ENCODE peak calls at places on chromosomes 6 and 20, in eight cellular contexts. One of them, this sample, is unnamed.

GRCh38 chr6:111789593-111789992 is 83.7 kb downstream of the FYN start:
- DNase-seq in amygdala: no peak
- DNase-seq in DMS79: no peak
- DNase-seq in Panc1: no peak
- DNase-seq in D721Med: no peak
- DNase-seq in type B pancreatic cell: no peak
- DNase-seq in MCF 10A: no peak
- DNase-seq in stimulated activated CD4-positive, alpha-beta T cell treated with anti-CD3 and anti-CD28 coated beads, Interleukin-15, amount 100 ng/mL, for 1 hour: no peak
- DNase-seq in this sample: peak; percentile 54

GRCh38 chr20:46837083-46837482 is 57.6 kb upstream of the EYA2 start:
- DNase-seq in amygdala: no peak
- DNase-seq in DMS79: no peak
- DNase-seq in Panc1: no peak
- DNase-seq in D721Med: no peak
- DNase-seq in type B pancreatic cell: no peak
- DNase-seq in MCF 10A: no peak
- DNase-seq in stimulated activated CD4-positive, alpha-beta T cell treated with anti-CD3 and anti-CD28 coated beads, Interleukin-15, amount 100 ng/mL, for 1 hour: no peak
- DNase-seq in this sample: no peak

GRCh38 chr6:17622144-17622543 is 22.0 kb downstream of the FAM8A1 start:
- DNase-seq in amygdala: no peak
- DNase-seq in DMS79: no peak
- DNase-seq in Panc1: no peak
- DNase-seq in D721Med: no peak
- DNase-seq in type B pancreatic cell: no peak
- DNase-seq in MCF 10A: no peak
- DNase-seq in stimulated activated CD4-positive, alpha-beta T cell treated with anti-CD3 and anti-CD28 coated beads, Interleukin-15, amount 100 ng/mL, for 1 hour: no peak
- DNase-seq in this sample: no peak

GRCh38 chr20:34268851-34269668 is 27.8 kb downstream of the ASIP start:
- DNase-seq in amygdala: peak; percentile 31
- DNase-seq in DMS79: no peak
- DNase-seq in Panc1: no peak
- DNase-seq in D721Med: no peak
- DNase-seq in type B pancreatic cell: no peak
- DNase-seq in MCF 10A: no peak
- DNase-seq in stimulated activated CD4-positive, alpha-beta T cell treated with anti-CD3 and anti-CD28 coated beads, Interleukin-15, amount 100 ng/mL, for 1 hour: peak; percentile 3
- DNase-seq in this sample: peak; percentile 37

GRCh38 chr20:25058051-25058796 is at the start of gene ACSS1:
- DNase-seq in amygdala: peak; percentile 80
- DNase-seq in DMS79: peak; percentile 3
- DNase-seq in Panc1: no peak
- DNase-seq in D721Med: no peak
- DNase-seq in type B pancreatic cell: no peak
- DNase-seq in MCF 10A: no peak
- DNase-seq in stimulated activated CD4-positive, alpha-beta T cell treated with anti-CD3 and anti-CD28 coated beads, Interleukin-15, amount 100 ng/mL, for 1 hour: peak; percentile 55
- DNase-seq in this sample: peak; percentile 23

GRCh38 chr6:17910178-17910577 is 77.3 kb downstream of the KIF13A start:
- DNase-seq in amygdala: no peak
- DNase-seq in DMS79: no peak
- DNase-seq in Panc1: no peak
- DNase-seq in D721Med: no peak
- DNase-seq in type B pancreatic cell: no peak
- DNase-seq in MCF 10A: no peak
- DNase-seq in stimulated activated CD4-positive, alpha-beta T cell treated with anti-CD3 and anti-CD28 coated beads, Interleukin-15, amount 100 ng/mL, for 1 hour: no peak
- DNase-seq in this sample: no peak

GRCh38 chr6:43081043-43081442 is 4.9 kb downstream of the PTK7 start:
- DNase-seq in amygdala: no peak
- DNase-seq in DMS79: no peak
- DNase-seq in Panc1: no peak
- DNase-seq in D721Med: no peak
- DNase-seq in type B pancreatic cell: no peak
- DNase-seq in MCF 10A: no peak
- DNase-seq in stimulated activated CD4-positive, alpha-beta T cell treated with anti-CD3 and anti-CD28 coated beads, Interleukin-15, amount 100 ng/mL, for 1 hour: no peak
- DNase-seq in this sample: no peak

GRCh38 chr6:126721581-126722145 is 381.7 kb downstream of the CENPW start:
- DNase-seq in amygdala: no peak
- DNase-seq in DMS79: no peak
- DNase-seq in Panc1: peak; percentile 32
- DNase-seq in D721Med: no peak
- DNase-seq in type B pancreatic cell: no peak
- DNase-seq in MCF 10A: peak; percentile 31
- DNase-seq in stimulated activated CD4-positive, alpha-beta T cell treated with anti-CD3 and anti-CD28 coated beads, Interleukin-15, amount 100 ng/mL, for 1 hour: no peak
- DNase-seq in this sample: peak; percentile 79

GRCh38 chr6:77463308-77463880 is at the start of gene HTR1B:
- DNase-seq in amygdala: no peak
- DNase-seq in DMS79: no peak
- DNase-seq in Panc1: no peak
- DNase-seq in D721Med: no peak
- DNase-seq in type B pancreatic cell: no peak
- DNase-seq in MCF 10A: no peak
- DNase-seq in stimulated activated CD4-positive, alpha-beta T cell treated with anti-CD3 and anti-CD28 coated beads, Interleukin-15, amount 100 ng/mL, for 1 hour: no peak
- DNase-seq in this sample: peak; percentile 51

GRCh38 chr20:62922451-62922921 is 3.8 kb downstream of the DIDO1 start:
- DNase-seq in amygdala: no peak
- DNase-seq in DMS79: no peak
- DNase-seq in Panc1: no peak
- DNase-seq in D721Med: no peak
- DNase-seq in type B pancreatic cell: no peak
- DNase-seq in MCF 10A: no peak
- DNase-seq in stimulated activated CD4-positive, alpha-beta T cell treated with anti-CD3 and anti-CD28 coated beads, Interleukin-15, amount 100 ng/mL, for 1 hour: no peak
- DNase-seq in this sample: no peak

GRCh38 chr6:79543411-79543810 is 6.2 kb upstream of the LCA5 start:
- DNase-seq in amygdala: no peak
- DNase-seq in DMS79: no peak
- DNase-seq in Panc1: no peak
- DNase-seq in D721Med: no peak
- DNase-seq in type B pancreatic cell: no peak
- DNase-seq in MCF 10A: no peak
- DNase-seq in stimulated activated CD4-positive, alpha-beta T cell treated with anti-CD3 and anti-CD28 coated beads, Interleukin-15, amount 100 ng/mL, for 1 hour: no peak
- DNase-seq in this sample: no peak

GRCh38 chr6:14550817-14551216 is 433.2 kb downstream of the CD83 start:
- DNase-seq in amygdala: no peak
- DNase-seq in DMS79: no peak
- DNase-seq in Panc1: no peak
- DNase-seq in D721Med: no peak
- DNase-seq in type B pancreatic cell: no peak
- DNase-seq in MCF 10A: no peak
- DNase-seq in stimulated activated CD4-positive, alpha-beta T cell treated with anti-CD3 and anti-CD28 coated beads, Interleukin-15, amount 100 ng/mL, for 1 hour: no peak
- DNase-seq in this sample: peak; percentile 14

GRCh38 chr20:32110173-32110704 is 725 bp downstream of the TM9SF4 start:
- DNase-seq in amygdala: no peak
- DNase-seq in DMS79: no peak
- DNase-seq in Panc1: no peak
- DNase-seq in D721Med: no peak
- DNase-seq in type B pancreatic cell: no peak
- DNase-seq in MCF 10A: no peak
- DNase-seq in stimulated activated CD4-positive, alpha-beta T cell treated with anti-CD3 and anti-CD28 coated beads, Interleukin-15, amount 100 ng/mL, for 1 hour: no peak
- DNase-seq in this sample: no peak

GRCh38 chr6:340181-340955 is 48.1 kb downstream of the DUSP22 start:
- DNase-seq in amygdala: no peak
- DNase-seq in DMS79: no peak
- DNase-seq in Panc1: no peak
- DNase-seq in D721Med: no peak
- DNase-seq in type B pancreatic cell: no peak
- DNase-seq in MCF 10A: no peak
- DNase-seq in stimulated activated CD4-positive, alpha-beta T cell treated with anti-CD3 and anti-CD28 coated beads, Interleukin-15, amount 100 ng/mL, for 1 hour: no peak
- DNase-seq in this sample: no peak

GRCh38 chr6:102356170-102356569 is 962.7 kb downstream of the GRIK2 start:
- DNase-seq in amygdala: no peak
- DNase-seq in DMS79: no peak
- DNase-seq in Panc1: no peak
- DNase-seq in D721Med: no peak
- DNase-seq in type B pancreatic cell: no peak
- DNase-seq in MCF 10A: no peak
- DNase-seq in stimulated activated CD4-positive, alpha-beta T cell treated with anti-CD3 and anti-CD28 coated beads, Interleukin-15, amount 100 ng/mL, for 1 hour: no peak
- DNase-seq in this sample: no peak

GRCh38 chr6:160030103-160030502 is 61.2 kb downstream of the IGF2R start:
- DNase-seq in amygdala: peak; percentile 68
- DNase-seq in DMS79: peak; percentile 94
- DNase-seq in Panc1: no peak
- DNase-seq in D721Med: no peak
- DNase-seq in type B pancreatic cell: no peak
- DNase-seq in MCF 10A: peak; percentile 92
- DNase-seq in stimulated activated CD4-positive, alpha-beta T cell treated with anti-CD3 and anti-CD28 coated beads, Interleukin-15, amount 100 ng/mL, for 1 hour: no peak
- DNase-seq in this sample: peak; percentile 97

GRCh38 chr6:134295953-134296553 is 21.9 kb downstream of the SGK1 start:
- DNase-seq in amygdala: no peak
- DNase-seq in DMS79: no peak
- DNase-seq in Panc1: peak; percentile 45
- DNase-seq in D721Med: no peak
- DNase-seq in type B pancreatic cell: no peak
- DNase-seq in MCF 10A: peak; percentile 87
- DNase-seq in stimulated activated CD4-positive, alpha-beta T cell treated with anti-CD3 and anti-CD28 coated beads, Interleukin-15, amount 100 ng/mL, for 1 hour: no peak
- DNase-seq in this sample: peak; percentile 97

GRCh38 chr20:14986026-14986655 is 648.7 kb upstream of the FLRT3 start:
- DNase-seq in amygdala: no peak
- DNase-seq in DMS79: no peak
- DNase-seq in Panc1: no peak
- DNase-seq in D721Med: no peak
- DNase-seq in type B pancreatic cell: no peak
- DNase-seq in MCF 10A: no peak
- DNase-seq in stimulated activated CD4-positive, alpha-beta T cell treated with anti-CD3 and anti-CD28 coated beads, Interleukin-15, amount 100 ng/mL, for 1 hour: no peak
- DNase-seq in this sample: no peak

GRCh38 chr6:34792605-34793500 is 970 bp downstream of the BLTP3A start:
- DNase-seq in amygdala: no peak
- DNase-seq in DMS79: no peak
- DNase-seq in Panc1: no peak
- DNase-seq in D721Med: no peak
- DNase-seq in type B pancreatic cell: no peak
- DNase-seq in MCF 10A: peak; percentile 80
- DNase-seq in stimulated activated CD4-positive, alpha-beta T cell treated with anti-CD3 and anti-CD28 coated beads, Interleukin-15, amount 100 ng/mL, for 1 hour: no peak
- DNase-seq in this sample: peak; percentile 79

GRCh38 chr20:25055711-25056492 is 2.0 kb downstream of the ACSS1 start:
- DNase-seq in amygdala: no peak
- DNase-seq in DMS79: peak; percentile 3
- DNase-seq in Panc1: no peak
- DNase-seq in D721Med: no peak
- DNase-seq in type B pancreatic cell: no peak
- DNase-seq in MCF 10A: no peak
- DNase-seq in stimulated activated CD4-positive, alpha-beta T cell treated with anti-CD3 and anti-CD28 coated beads, Interleukin-15, amount 100 ng/mL, for 1 hour: no peak
- DNase-seq in this sample: peak; percentile 39

GRCh38 chr6:168293641-168294530 is 25.7 kb downstream of the DACT2 start:
- DNase-seq in amygdala: no peak
- DNase-seq in DMS79: no peak
- DNase-seq in Panc1: no peak
- DNase-seq in D721Med: no peak
- DNase-seq in type B pancreatic cell: no peak
- DNase-seq in MCF 10A: no peak
- DNase-seq in stimulated activated CD4-positive, alpha-beta T cell treated with anti-CD3 and anti-CD28 coated beads, Interleukin-15, amount 100 ng/mL, for 1 hour: no peak
- DNase-seq in this sample: no peak

GRCh38 chr6:5706094-5707033 is 300.4 kb downstream of the NRN1 start:
- DNase-seq in amygdala: no peak
- DNase-seq in DMS79: no peak
- DNase-seq in Panc1: no peak
- DNase-seq in D721Med: no peak
- DNase-seq in type B pancreatic cell: no peak
- DNase-seq in MCF 10A: no peak
- DNase-seq in stimulated activated CD4-positive, alpha-beta T cell treated with anti-CD3 and anti-CD28 coated beads, Interleukin-15, amount 100 ng/mL, for 1 hour: no peak
- DNase-seq in this sample: peak; percentile 12

GRCh38 chr6:119073307-119074051 is 5.0 kb downstream of the FAM184A start:
- DNase-seq in amygdala: no peak
- DNase-seq in DMS79: no peak
- DNase-seq in Panc1: no peak
- DNase-seq in D721Med: no peak
- DNase-seq in type B pancreatic cell: no peak
- DNase-seq in MCF 10A: no peak
- DNase-seq in stimulated activated CD4-positive, alpha-beta T cell treated with anti-CD3 and anti-CD28 coated beads, Interleukin-15, amount 100 ng/mL, for 1 hour: no peak
- DNase-seq in this sample: no peak

GRCh38 chr6:147782302-147782701 is 273.8 kb downstream of the SAMD5 start:
- DNase-seq in amygdala: no peak
- DNase-seq in DMS79: no peak
- DNase-seq in Panc1: no peak
- DNase-seq in D721Med: peak; percentile 27
- DNase-seq in type B pancreatic cell: no peak
- DNase-seq in MCF 10A: peak; percentile 6
- DNase-seq in stimulated activated CD4-positive, alpha-beta T cell treated with anti-CD3 and anti-CD28 coated beads, Interleukin-15, amount 100 ng/mL, for 1 hour: no peak
- DNase-seq in this sample: peak; percentile 2

GRCh38 chr6:69795469-69796080 is 1.2 kb downstream of the LMBRD1 start:
- DNase-seq in amygdala: no peak
- DNase-seq in DMS79: no peak
- DNase-seq in Panc1: no peak
- DNase-seq in D721Med: no peak
- DNase-seq in type B pancreatic cell: no peak
- DNase-seq in MCF 10A: no peak
- DNase-seq in stimulated activated CD4-positive, alpha-beta T cell treated with anti-CD3 and anti-CD28 coated beads, Interleukin-15, amount 100 ng/mL, for 1 hour: no peak
- DNase-seq in this sample: no peak

GRCh38 chr6:10404107-10404798 is 10.6 kb downstream of the TFAP2A start:
- DNase-seq in amygdala: peak; percentile 90
- DNase-seq in DMS79: peak; percentile 81
- DNase-seq in Panc1: no peak
- DNase-seq in D721Med: peak; percentile 53
- DNase-seq in type B pancreatic cell: peak; percentile 97
- DNase-seq in MCF 10A: peak; percentile 97
- DNase-seq in stimulated activated CD4-positive, alpha-beta T cell treated with anti-CD3 and anti-CD28 coated beads, Interleukin-15, amount 100 ng/mL, for 1 hour: peak; percentile 74
- DNase-seq in this sample: peak; percentile 99

GRCh38 chr20:18056174-18057105 is 1.3 kb downstream of the OVOL2 start:
- DNase-seq in amygdala: no peak
- DNase-seq in DMS79: no peak
- DNase-seq in Panc1: no peak
- DNase-seq in D721Med: no peak
- DNase-seq in type B pancreatic cell: no peak
- DNase-seq in MCF 10A: peak; percentile 21
- DNase-seq in stimulated activated CD4-positive, alpha-beta T cell treated with anti-CD3 and anti-CD28 coated beads, Interleukin-15, amount 100 ng/mL, for 1 hour: no peak
- DNase-seq in this sample: peak; percentile 9

GRCh38 chr6:44439270-44440045 is 52.0 kb downstream of the CDC5L start:
- DNase-seq in amygdala: no peak
- DNase-seq in DMS79: no peak
- DNase-seq in Panc1: no peak
- DNase-seq in D721Med: no peak
- DNase-seq in type B pancreatic cell: no peak
- DNase-seq in MCF 10A: peak; percentile 56
- DNase-seq in stimulated activated CD4-positive, alpha-beta T cell treated with anti-CD3 and anti-CD28 coated beads, Interleukin-15, amount 100 ng/mL, for 1 hour: no peak
- DNase-seq in this sample: peak; percentile 76

GRCh38 chr20:52748235-52748950 is 223.8 kb upstream of the TSHZ2 start:
- DNase-seq in amygdala: no peak
- DNase-seq in DMS79: no peak
- DNase-seq in Panc1: no peak
- DNase-seq in D721Med: no peak
- DNase-seq in type B pancreatic cell: no peak
- DNase-seq in MCF 10A: no peak
- DNase-seq in stimulated activated CD4-positive, alpha-beta T cell treated with anti-CD3 and anti-CD28 coated beads, Interleukin-15, amount 100 ng/mL, for 1 hour: no peak
- DNase-seq in this sample: no peak

GRCh38 chr6:30325150-30325872 is 1.4 kb upstream of the TRIM39 start:
- DNase-seq in amygdala: no peak
- DNase-seq in DMS79: no peak
- DNase-seq in Panc1: no peak
- DNase-seq in D721Med: no peak
- DNase-seq in type B pancreatic cell: no peak
- DNase-seq in MCF 10A: peak; percentile 66
- DNase-seq in stimulated activated CD4-positive, alpha-beta T cell treated with anti-CD3 and anti-CD28 coated beads, Interleukin-15, amount 100 ng/mL, for 1 hour: peak; percentile 65
- DNase-seq in this sample: peak; percentile 40

GRCh38 chr20:33827629-33828325 is 16.6 kb downstream of the CHMP4B start:
- DNase-seq in amygdala: no peak
- DNase-seq in DMS79: no peak
- DNase-seq in Panc1: no peak
- DNase-seq in D721Med: no peak
- DNase-seq in type B pancreatic cell: no peak
- DNase-seq in MCF 10A: no peak
- DNase-seq in stimulated activated CD4-positive, alpha-beta T cell treated with anti-CD3 and anti-CD28 coated beads, Interleukin-15, amount 100 ng/mL, for 1 hour: no peak
- DNase-seq in this sample: no peak

GRCh38 chr20:55782861-55783260 is 222.5 kb downstream of the CBLN4 start:
- DNase-seq in amygdala: no peak
- DNase-seq in DMS79: no peak
- DNase-seq in Panc1: no peak
- DNase-seq in D721Med: no peak
- DNase-seq in type B pancreatic cell: no peak
- DNase-seq in MCF 10A: no peak
- DNase-seq in stimulated activated CD4-positive, alpha-beta T cell treated with anti-CD3 and anti-CD28 coated beads, Interleukin-15, amount 100 ng/mL, for 1 hour: no peak
- DNase-seq in this sample: no peak

GRCh38 chr6:168782211-168782729 is 341.3 kb downstream of the SMOC2 start:
- DNase-seq in amygdala: no peak
- DNase-seq in DMS79: no peak
- DNase-seq in Panc1: no peak
- DNase-seq in D721Med: no peak
- DNase-seq in type B pancreatic cell: no peak
- DNase-seq in MCF 10A: no peak
- DNase-seq in stimulated activated CD4-positive, alpha-beta T cell treated with anti-CD3 and anti-CD28 coated beads, Interleukin-15, amount 100 ng/mL, for 1 hour: no peak
- DNase-seq in this sample: no peak

GRCh38 chr20:50304501-50304856 is 113.8 kb downstream of the CEBPB start:
- DNase-seq in amygdala: no peak
- DNase-seq in DMS79: no peak
- DNase-seq in Panc1: no peak
- DNase-seq in D721Med: no peak
- DNase-seq in type B pancreatic cell: no peak
- DNase-seq in MCF 10A: no peak
- DNase-seq in stimulated activated CD4-positive, alpha-beta T cell treated with anti-CD3 and anti-CD28 coated beads, Interleukin-15, amount 100 ng/mL, for 1 hour: no peak
- DNase-seq in this sample: peak; percentile 93

This sample was measured in foreskin fibroblast.